ENCODE peak calls at places on chromosomes 13 and 19, in seven cellular contexts. One of them, this sample, is unnamed.

GRCh38 chr13:105139380-105140285 is 1395.8 kb downstream of the EFNB2 start:
- DNase-seq in stomach: peak
- DNase-seq in colonic mucosa: peak
- DNase-seq in K562: no peak
- DNase-seq in uterus: no peak
- DNase-seq in spleen: peak
- DNase-seq in heart left ventricle: peak
- DNase-seq in this sample: peak

GRCh38 chr19:11296264-11296663 is 304 bp downstream of the TSPAN16 start:
- DNase-seq in stomach: no peak
- DNase-seq in colonic mucosa: no peak
- DNase-seq in K562: no peak
- DNase-seq in uterus: peak
- DNase-seq in spleen: no peak
- DNase-seq in heart left ventricle: peak
- DNase-seq in this sample: no peak

GRCh38 chr13:39451301-39451700 is 151.7 kb downstream of the LHFPL6 start:
- DNase-seq in stomach: no peak
- DNase-seq in colonic mucosa: no peak
- DNase-seq in K562: no peak
- DNase-seq in uterus: no peak
- DNase-seq in spleen: no peak
- DNase-seq in heart left ventricle: no peak
- DNase-seq in this sample: no peak

GRCh38 chr19:15631817-15632216 is 8.9 kb upstream of the CYP4F3 start:
- DNase-seq in stomach: no peak
- DNase-seq in colonic mucosa: no peak
- DNase-seq in K562: peak
- DNase-seq in uterus: no peak
- DNase-seq in spleen: no peak
- DNase-seq in heart left ventricle: no peak
- DNase-seq in this sample: peak

GRCh38 chr19:12939908-12940533 is 1.6 kb downstream of the CALR start:
- DNase-seq in stomach: no peak
- DNase-seq in colonic mucosa: no peak
- DNase-seq in K562: no peak
- DNase-seq in uterus: no peak
- DNase-seq in spleen: no peak
- DNase-seq in heart left ventricle: no peak
- DNase-seq in this sample: no peak

GRCh38 chr19:3336680-3337523 is 29.5 kb upstream of the NFIC start:
- DNase-seq in stomach: peak
- DNase-seq in colonic mucosa: peak
- DNase-seq in K562: no peak
- DNase-seq in uterus: peak
- DNase-seq in spleen: no peak
- DNase-seq in heart left ventricle: peak
- DNase-seq in this sample: no peak

GRCh38 chr19:18282788-18283141 is 1.3 kb upstream of the JUND start:
- DNase-seq in stomach: no peak
- DNase-seq in colonic mucosa: peak
- DNase-seq in K562: peak
- DNase-seq in uterus: peak
- DNase-seq in spleen: no peak
- DNase-seq in heart left ventricle: no peak
- DNase-seq in this sample: peak

GRCh38 chr13:109782066-109782822 is 4.1 kb downstream of the IRS2 start:
- DNase-seq in stomach: no peak
- DNase-seq in colonic mucosa: no peak
- DNase-seq in K562: no peak
- DNase-seq in uterus: no peak
- DNase-seq in spleen: peak
- DNase-seq in heart left ventricle: no peak
- DNase-seq in this sample: no peak

GRCh38 chr13:46554971-46555370 is 2.0 kb downstream of the LRCH1 start:
- DNase-seq in stomach: no peak
- DNase-seq in colonic mucosa: no peak
- DNase-seq in K562: no peak
- DNase-seq in uterus: no peak
- DNase-seq in spleen: no peak
- DNase-seq in heart left ventricle: no peak
- DNase-seq in this sample: no peak

GRCh38 chr13:103762523-103762922 is 696.3 kb upstream of the SLC10A2 start:
- DNase-seq in stomach: no peak
- DNase-seq in colonic mucosa: no peak
- DNase-seq in K562: no peak
- DNase-seq in uterus: no peak
- DNase-seq in spleen: no peak
- DNase-seq in heart left ventricle: no peak
- DNase-seq in this sample: no peak

GRCh38 chr13:44506719-44507118 is 69.4 kb downstream of the TSC22D1 start:
- DNase-seq in stomach: no peak
- DNase-seq in colonic mucosa: no peak
- DNase-seq in K562: no peak
- DNase-seq in uterus: no peak
- DNase-seq in spleen: no peak
- DNase-seq in heart left ventricle: no peak
- DNase-seq in this sample: no peak

GRCh38 chr13:114111577-114111976 is 20.8 kb downstream of the RASA3 start:
- DNase-seq in stomach: no peak
- DNase-seq in colonic mucosa: no peak
- DNase-seq in K562: no peak
- DNase-seq in uterus: peak
- DNase-seq in spleen: peak
- DNase-seq in heart left ventricle: peak
- DNase-seq in this sample: no peak

GRCh38 chr19:52648336-52648990 is 10.3 kb upstream of the ZNF83 start:
- DNase-seq in stomach: no peak
- DNase-seq in colonic mucosa: no peak
- DNase-seq in K562: no peak
- DNase-seq in uterus: no peak
- DNase-seq in spleen: no peak
- DNase-seq in heart left ventricle: no peak
- DNase-seq in this sample: no peak

GRCh38 chr19:44807652-44808462 is 1.0 kb upstream of the BCAM start:
- DNase-seq in stomach: peak
- DNase-seq in colonic mucosa: peak
- DNase-seq in K562: peak
- DNase-seq in uterus: peak
- DNase-seq in spleen: no peak
- DNase-seq in heart left ventricle: no peak
- DNase-seq in this sample: no peak
- H3K4me3 ChIP-seq in stomach: peak
- H3K4me3 ChIP-seq in colonic mucosa: no peak
- H3K4me3 ChIP-seq in K562: no peak
- H3K4me3 ChIP-seq in uterus: peak
- H3K4me3 ChIP-seq in spleen: no peak
- H3K4me3 ChIP-seq in heart left ventricle: no peak
- H3K4me3 ChIP-seq in this sample: no peak

DNA sequence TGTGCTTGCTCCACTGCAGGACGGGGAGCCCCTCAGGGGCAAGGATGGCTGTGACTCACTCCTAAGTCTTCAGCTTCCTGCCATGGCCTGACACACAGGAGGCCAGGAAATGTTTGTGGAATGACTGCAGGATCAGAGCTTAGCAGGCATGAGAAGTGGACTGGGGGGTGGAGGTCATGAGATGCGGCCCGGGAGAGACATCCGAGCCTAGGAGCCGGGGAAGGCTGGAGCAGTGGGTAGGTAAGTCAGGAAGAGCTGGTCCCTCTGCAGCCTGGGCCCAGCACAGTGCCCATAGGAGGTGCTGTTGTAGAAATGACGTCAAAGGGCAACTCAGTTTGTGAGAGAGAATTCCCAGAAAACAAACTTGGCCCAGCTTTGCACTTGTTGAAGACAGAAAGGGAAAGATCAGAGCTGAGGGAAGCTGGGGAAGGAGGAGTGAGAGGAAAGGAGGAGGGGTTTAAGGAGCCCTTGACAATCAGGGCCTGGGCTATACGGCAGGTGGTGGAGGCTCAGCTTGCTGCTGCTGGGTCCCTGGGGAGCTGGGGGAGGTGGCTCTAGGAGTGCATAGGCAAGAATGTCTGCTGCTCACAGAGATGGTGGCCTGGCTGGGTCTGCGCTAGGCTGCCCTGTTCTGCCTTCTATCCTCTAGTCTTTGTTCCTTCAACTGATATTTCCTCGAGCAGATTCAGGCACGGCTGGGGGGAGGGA is 18.5 kb downstream of the POU2F2 start:
- DNase-seq in stomach: no peak
- DNase-seq in colonic mucosa: no peak
- DNase-seq in K562: no peak
- DNase-seq in uterus: no peak
- DNase-seq in spleen: peak
- DNase-seq in heart left ventricle: peak
- DNase-seq in this sample: peak
- TF ChIP-seq CTCF in stomach: no peak
- TF ChIP-seq CTCF in colonic mucosa: no peak
- TF ChIP-seq CTCF in K562: peak
- TF ChIP-seq CTCF in uterus: no peak
- TF ChIP-seq CTCF in spleen: no peak
- TF ChIP-seq CTCF in heart left ventricle: no peak
- TF ChIP-seq CTCF in this sample: peak

GRCh38 chr19:30224689-30225606 is 147.2 kb upstream of the ZNF536 start:
- DNase-seq in stomach: no peak
- DNase-seq in colonic mucosa: no peak
- DNase-seq in K562: no peak
- DNase-seq in uterus: no peak
- DNase-seq in spleen: no peak
- DNase-seq in heart left ventricle: no peak
- DNase-seq in this sample: no peak
- H3K4me3 ChIP-seq in stomach: peak
- H3K4me3 ChIP-seq in colonic mucosa: no peak
- H3K4me3 ChIP-seq in K562: no peak
- H3K4me3 ChIP-seq in uterus: no peak
- H3K4me3 ChIP-seq in spleen: peak
- H3K4me3 ChIP-seq in heart left ventricle: peak
- H3K4me3 ChIP-seq in this sample: no peak

DNA sequence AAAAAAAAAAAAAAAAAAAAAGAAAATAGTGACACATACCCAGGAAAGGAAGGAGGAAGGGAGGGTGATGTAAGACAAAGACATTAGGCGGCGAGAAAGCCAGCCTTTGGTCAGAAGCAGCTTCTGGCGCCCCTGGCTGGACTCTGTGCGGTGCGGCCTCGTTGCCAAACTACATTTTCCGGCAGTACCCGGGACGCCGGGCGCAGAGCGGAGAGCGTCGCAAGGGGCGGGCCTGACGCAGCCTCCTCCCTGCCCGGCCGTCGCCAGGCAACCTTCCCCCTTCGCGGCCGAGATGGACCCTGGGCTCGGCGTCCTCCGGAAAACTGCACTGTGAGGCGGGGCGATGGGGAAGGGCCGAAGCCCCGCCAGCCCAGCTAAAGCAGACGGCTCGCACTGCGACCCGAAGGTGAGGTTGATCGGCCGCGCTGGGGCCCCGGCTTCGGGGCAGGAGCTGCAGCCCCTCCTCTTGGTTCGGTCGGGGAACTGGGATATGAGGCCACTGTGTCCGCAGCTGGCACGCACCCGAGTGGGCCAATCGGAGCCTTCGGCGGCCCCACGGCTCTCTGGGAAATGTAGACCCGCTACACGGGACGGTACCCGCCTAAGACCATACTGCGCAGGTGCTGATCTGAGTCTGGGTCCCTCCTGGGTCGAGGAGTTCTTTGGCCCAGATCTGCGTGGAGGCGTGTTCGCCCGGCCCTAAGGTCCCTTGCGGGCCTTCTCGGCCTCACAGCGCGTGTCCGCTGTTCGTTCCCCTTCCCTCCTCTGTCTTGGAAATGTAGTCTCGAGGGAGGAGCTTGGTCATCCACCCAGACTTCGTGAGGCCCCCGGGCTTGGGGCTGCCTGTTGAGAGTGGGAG is 2.3 kb upstream of the MZF1 start:
- DNase-seq in stomach: peak
- DNase-seq in colonic mucosa: peak
- DNase-seq in K562: peak
- DNase-seq in uterus: peak
- DNase-seq in spleen: peak
- DNase-seq in heart left ventricle: peak
- DNase-seq in this sample: peak
- TF ChIP-seq CTCF in stomach: no peak
- TF ChIP-seq CTCF in colonic mucosa: no peak
- TF ChIP-seq CTCF in K562: peak
- TF ChIP-seq CTCF in uterus: no peak
- TF ChIP-seq CTCF in spleen: no peak
- TF ChIP-seq CTCF in heart left ventricle: no peak
- TF ChIP-seq CTCF in this sample: peak